ENCODE peak calls at places on chromosomes 5 and 9, in six cellular contexts. U is HCT116, R is GM12878, H is SK-N-SH, X is HepG2, S is H1. F is an unnamed sample.

GRCh38 chr9:110752766-110753165 is 84.2 kb downstream of the MUSK start:
- DNase-seq in U (peak), R (no peak), H (no peak), X (no peak), S (no peak), F (peak)

GRCh38 chr5:34927785-34928184 is 1.6 kb upstream of the DNAJC21 start:
- DNase-seq in U (no peak), R (no peak), H (no peak), X (no peak), S (no peak), F (no peak)

GRCh38 chr5:160269017-160269416 is 39.7 kb downstream of the FABP6 start:
- DNase-seq in U (no peak), R (no peak), H (peak), X (no peak), S (no peak), F (no peak)

GRCh38 chr9:21974542-21975409 is 19.4 kb downstream of the CDKN2A start:
- DNase-seq in U (peak), R (no peak), H (peak), X (no peak), S (peak), F (no peak)

GRCh38 chr9:70080481-70081119 is 37.0 kb downstream of the MAMDC2 start:
- DNase-seq in U (no peak), R (no peak), H (no peak), X (peak), S (no peak), F (no peak)

GRCh38 chr5:51380603-51381207 is 2.5 kb upstream of the ISL1 start:
- DNase-seq in U (no peak), R (no peak), H (peak), X (peak), S (no peak), F (peak)

GRCh38 chr9:93228453-93228852 is 44.5 kb downstream of the WNK2 start:
- DNase-seq in U (no peak), R (no peak), H (no peak), X (no peak), S (no peak), F (no peak)

GRCh38 chr9:128099932-128100491 is 27.5 kb downstream of the PTGES2 start:
- DNase-seq in U (no peak), R (no peak), H (no peak), X (no peak), S (no peak), F (no peak)

DNA sequence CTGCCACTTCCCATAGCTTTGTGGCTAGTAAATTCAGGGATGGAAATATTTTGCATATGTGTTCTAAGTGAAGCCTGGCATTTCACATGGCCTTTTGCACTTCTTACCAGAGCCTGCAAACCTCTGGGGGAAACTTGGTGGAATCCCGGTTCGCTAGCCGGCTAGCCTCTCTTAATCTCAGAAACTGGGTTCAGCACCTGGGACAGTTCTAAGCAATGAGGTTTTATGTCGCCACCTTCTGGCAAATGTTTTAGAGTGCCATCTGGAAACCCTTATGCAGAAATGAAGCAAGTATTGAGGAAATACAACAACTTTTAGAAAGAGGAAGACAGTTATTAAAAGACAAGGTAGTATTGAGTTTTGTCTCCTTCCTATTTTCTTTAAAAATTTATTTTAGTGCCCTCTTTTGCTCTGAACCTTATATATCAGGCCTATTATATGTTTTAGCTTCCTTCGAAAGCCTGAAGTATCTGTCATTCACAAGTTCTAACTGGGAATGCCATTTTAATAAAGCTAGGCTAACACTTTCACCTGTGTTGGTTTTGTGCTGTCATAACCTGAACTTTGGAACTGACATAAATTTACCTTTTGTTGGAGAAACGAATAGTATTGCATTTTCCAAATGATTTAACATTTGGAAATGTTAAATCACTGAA is 963 bp upstream of the HTR1A start:
- DNase-seq in U (peak), R (peak), H (peak), X (peak), S (no peak), F (peak)
- TF ChIP-seq JUND in U (no peak), R (no peak), H (no peak), X (no peak), S (no peak), F (no peak)

GRCh38 chr9:135739271-135740220 is 37.6 kb downstream of the KCNT1 start:
- DNase-seq in U (no peak), R (no peak), H (no peak), X (no peak), S (no peak), F (peak)

GRCh38 chr9:135737840-135738521 is 36.0 kb downstream of the KCNT1 start:
- DNase-seq in U (no peak), R (no peak), H (no peak), X (no peak), S (no peak), F (no peak)

GRCh38 chr9:135736979-135737839 is 35.2 kb downstream of the KCNT1 start:
- DNase-seq in U (no peak), R (no peak), H (no peak), X (no peak), S (no peak), F (no peak)

GRCh38 chr9:135734616-135735144 is 32.7 kb downstream of the KCNT1 start:
- DNase-seq in U (no peak), R (no peak), H (no peak), X (no peak), S (no peak), F (no peak)

GRCh38 chr9:135736265-135736978 is 34.4 kb downstream of the KCNT1 start:
- DNase-seq in U (no peak), R (no peak), H (peak), X (no peak), S (no peak), F (no peak)
- TF ChIP-seq JUND in U (no peak), R (no peak), H (no peak), X (no peak), S (no peak), F (no peak)

GRCh38 chr9:131676431-131676972 is 63.4 kb downstream of the RAPGEF1 start:
- DNase-seq in U (no peak), R (peak), H (no peak), X (no peak), S (no peak), F (no peak)
- TF ChIP-seq JUND in U (no peak), R (no peak), H (no peak), X (no peak), S (no peak), F (no peak)

GRCh38 chr5:138448070-138448469 is 9.2 kb downstream of the REEP2 start:
- DNase-seq in U (no peak), R (no peak), H (no peak), X (no peak), S (no peak), F (no peak)

GRCh38 chr5:138445547-138446271 is 6.9 kb downstream of the REEP2 start:
- DNase-seq in U (no peak), R (no peak), H (no peak), X (no peak), S (no peak), F (no peak)

GRCh38 chr5:138444078-138444773 is 5.4 kb downstream of the REEP2 start:
- DNase-seq in U (no peak), R (no peak), H (no peak), X (no peak), S (no peak), F (no peak)

GRCh38 chr5:138441221-138441620 is 2.4 kb downstream of the REEP2 start:
- DNase-seq in U (no peak), R (no peak), H (no peak), X (no peak), S (no peak), F (no peak)

DNA sequence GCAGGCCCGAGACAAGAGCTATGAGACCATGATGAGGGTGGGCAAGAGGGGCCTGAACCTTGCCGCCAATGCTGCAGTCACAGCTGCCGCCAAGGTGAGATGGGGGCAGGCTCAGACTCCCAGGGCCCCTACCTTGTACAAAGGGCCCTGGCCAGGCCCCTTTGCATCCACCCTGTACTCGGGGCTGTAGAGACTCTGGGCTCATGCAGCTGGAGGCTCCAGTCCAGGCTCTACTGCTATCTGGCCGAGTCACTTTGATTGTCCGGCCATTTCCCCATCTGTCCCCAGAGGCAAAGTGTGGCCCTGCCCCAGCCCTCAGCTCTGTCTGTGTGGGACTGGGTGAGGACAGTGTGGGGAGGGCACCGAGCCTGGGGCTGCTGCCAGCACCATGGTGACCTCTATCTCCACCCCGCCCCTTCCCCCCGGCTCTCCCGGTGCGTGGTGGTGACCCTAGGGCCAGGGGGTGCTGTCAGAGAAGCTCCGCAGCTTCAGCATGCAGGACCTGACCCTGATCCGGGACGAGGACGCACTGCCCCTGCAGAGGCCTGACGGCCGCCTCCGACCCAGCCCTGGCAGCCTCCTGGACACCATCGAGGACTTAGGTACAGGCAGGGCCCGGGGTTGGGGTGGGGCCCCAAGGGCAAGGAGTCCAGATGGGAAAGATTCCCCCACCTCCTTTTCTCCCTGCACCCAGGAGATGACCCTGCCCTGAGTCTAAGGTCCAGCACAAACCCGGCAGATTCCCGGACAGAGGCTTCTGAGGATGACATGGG is 6.1 kb downstream of the REEP2 start:
- DNase-seq in U (no peak), R (no peak), H (no peak), X (no peak), S (no peak), F (no peak)
- TF ChIP-seq JUND in U (no peak), R (no peak), H (no peak), X (no peak), S (no peak), F (no peak)

DNA sequence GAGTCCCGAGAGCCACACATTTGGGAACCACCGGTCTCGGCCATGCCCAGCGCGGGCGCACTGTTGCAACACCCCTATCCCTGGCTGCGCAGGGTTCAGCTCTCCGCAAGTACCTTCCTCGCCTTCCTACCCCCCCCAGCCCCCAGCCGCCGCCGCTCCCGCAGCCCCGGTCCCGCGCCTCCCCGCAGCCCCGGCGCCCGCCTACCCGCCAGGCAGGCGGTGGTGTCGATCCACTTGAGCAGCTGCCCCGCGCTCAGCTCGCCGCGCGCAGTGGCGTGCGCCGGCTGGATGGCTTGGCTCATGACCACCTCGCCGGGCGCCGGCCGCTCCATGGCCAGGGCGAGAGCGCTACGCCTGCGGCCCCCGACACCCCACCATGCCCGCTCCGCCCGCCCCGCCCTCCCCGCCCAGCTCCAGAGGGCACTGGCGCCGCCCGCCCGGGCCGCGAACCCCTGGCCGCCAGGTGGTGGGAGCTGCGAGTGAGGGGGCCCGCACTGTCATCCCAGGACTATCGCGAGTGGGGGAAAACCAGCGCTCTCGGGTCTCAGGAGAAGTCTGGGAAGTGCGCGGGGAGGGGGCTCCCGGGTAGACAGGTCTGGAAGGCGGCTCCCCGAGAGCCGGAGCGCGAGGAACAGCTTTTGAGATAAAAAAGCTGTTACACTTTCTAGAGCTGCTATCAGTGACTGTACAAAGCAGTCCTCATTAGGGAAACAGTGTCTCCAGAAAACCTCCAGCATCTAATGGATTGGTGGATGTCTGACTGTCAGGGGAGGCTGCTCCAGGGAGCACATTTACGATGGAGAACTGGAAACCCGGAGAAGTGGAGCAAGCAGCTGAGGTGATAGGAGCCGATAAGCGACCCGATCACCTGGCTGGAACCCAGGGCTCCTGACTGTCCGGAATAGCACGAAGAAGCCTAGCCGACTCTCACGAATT is at the start of gene ACOT12:
- DNase-seq in U (no peak), R (no peak), H (peak), X (no peak), S (no peak), F (no peak)
- TF ChIP-seq JUND in U (no peak), R (no peak), H (no peak), X (no peak), S (no peak), F (no peak)

GRCh38 chr9:36102742-36103495 is 33.6 kb upstream of the GLIPR2 start:
- DNase-seq in U (peak), R (peak), H (peak), X (peak), S (peak), F (peak)

GRCh38 chr9:36099718-36100117 is 36.8 kb upstream of the GLIPR2 start:
- DNase-seq in U (no peak), R (no peak), H (no peak), X (no peak), S (no peak), F (no peak)

GRCh38 chr9:36100532-36100931 is 36.0 kb upstream of the GLIPR2 start:
- DNase-seq in U (no peak), R (no peak), H (no peak), X (no peak), S (no peak), F (no peak)

GRCh38 chr9:36101916-36102741 is 34.4 kb upstream of the GLIPR2 start:
- DNase-seq in U (peak), R (no peak), H (no peak), X (peak), S (peak), F (no peak)
- TF ChIP-seq JUND in U (peak), R (no peak), H (peak), X (no peak), S (no peak), F (no peak)

F was measured in T47D.